ENCODE peak calls at places on chromosomes 7 and 10, in four cellular contexts. X, Z, G and N are unnamed samples.

GRCh38 chr7:72405389-72405788 is 6.7 kb downstream of the CALN1 start:
- DNase-seq in Z (no peak), G (no peak), X (no peak), N (no peak)

GRCh38 chr7:13990319-13990983 is 985 bp upstream of the ETV1 start:
- DNase-seq in G (no peak), X (peak; percentile 54), Z (peak; percentile 37), N (peak; percentile 56)

GRCh38 chr7:114243646-114244045 is 171.0 kb upstream of the FOXP2 start:
- DNase-seq in G (no peak), Z (no peak), X (no peak), N (no peak)

GRCh38 chr10:97561678-97562077 is 10.9 kb upstream of the ANKRD2 start:
- DNase-seq in Z (no peak), X (no peak), G (no peak), N (no peak)

GRCh38 chr7:139673230-139673629 is 104.6 kb downstream of the HIPK2 start:
- DNase-seq in Z (no peak), X (peak; percentile 23), G (no peak), N (no peak)

GRCh38 chr7:101410743-101411476 is 48.2 kb downstream of the COL26A1 start:
- DNase-seq in X (peak; percentile 13), Z (no peak), G (peak; percentile 27), N (peak; percentile 26)

GRCh38 chr10:113386005-113386404 is 166.8 kb upstream of the HABP2 start:
- DNase-seq in X (peak; percentile 91), G (peak; percentile 38), Z (peak; percentile 56), N (no peak)

GRCh38 chr10:113268186-113268585 is 284.7 kb upstream of the HABP2 start:
- DNase-seq in G (no peak), Z (peak; percentile 1), X (no peak), N (no peak)

GRCh38 chr10:52615756-52616419 is 156.7 kb downstream of the MBL2 start:
- DNase-seq in X (peak; percentile 49), Z (peak; percentile 49), G (no peak), N (no peak)

GRCh38 chr10:12500406-12501303 is 151.3 kb downstream of the CAMK1D start:
- DNase-seq in Z (no peak), G (no peak), X (no peak), N (peak; percentile 75)

GRCh38 chr10:115092258-115092554 is 959 bp upstream of the ATRNL1 start:
- DNase-seq in Z (no peak), X (no peak), G (no peak), N (no peak)

GRCh38 chr10:122140941-122141623 is 130.0 kb upstream of the BTBD16 start:
- DNase-seq in Z (peak; percentile 94), X (peak; percentile 89), G (peak; percentile 73), N (peak; percentile 59)

GRCh38 chr7:81857385-81857784 is 87.5 kb upstream of the HGF start:
- DNase-seq in G (no peak), Z (no peak), X (peak; percentile 7), N (no peak)

GRCh38 chr10:63084690-63085377 is 48.3 kb upstream of the NRBF2 start:
- DNase-seq in Z (no peak), G (no peak), X (no peak), N (no peak)

GRCh38 chr7:132504071-132504470 is 72.2 kb downstream of the PLXNA4 start:
- DNase-seq in X (no peak), G (no peak), Z (no peak), N (no peak)

GRCh38 chr7:46291064-46291463 is 370.0 kb upstream of the IGFBP3 start:
- DNase-seq in Z (peak; percentile 54), G (no peak), X (peak; percentile 75), N (no peak)

GRCh38 chr10:80275135-80275498 is 14.3 kb downstream of the MAT1A start:
- DNase-seq in Z (no peak), X (no peak), G (no peak), N (peak; percentile 2)

GRCh38 chr10:66999762-67000161 is 73.9 kb downstream of the LRRTM3 start:
- DNase-seq in G (no peak), X (no peak), Z (no peak), N (no peak)

GRCh38 chr7:71184609-71185008 is 52.7 kb downstream of the GALNT17 start:
- DNase-seq in Z (no peak), X (no peak), G (no peak), N (no peak)

GRCh38 chr10:55311823-55312431 is 510.9 kb upstream of the PCDH15 start:
- DNase-seq in X (peak; percentile 59), Z (no peak), G (no peak), N (no peak)

GRCh38 chr7:40915061-40915460 is 780.3 kb downstream of the SUGCT start:
- DNase-seq in Z (peak; percentile 65), G (no peak), X (no peak), N (no peak)

GRCh38 chr10:630581-631073 is 58.8 kb downstream of the DIP2C start:
- DNase-seq in G (no peak), X (no peak), Z (no peak), N (no peak)

GRCh38 chr10:110357252-110357780 is 52.6 kb upstream of the SMNDC1 start:
- DNase-seq in X (peak; percentile 61), G (peak; percentile 34), Z (peak; percentile 99), N (no peak)

GRCh38 chr10:110358278-110358677 is 53.6 kb upstream of the SMNDC1 start:
- DNase-seq in G (no peak), Z (no peak), X (no peak), N (no peak)

GRCh38 chr10:110360857-110361474 is 56.2 kb upstream of the SMNDC1 start:
- DNase-seq in G (no peak), Z (no peak), X (peak; percentile 19), N (no peak)

GRCh38 chr10:110357871-110358270 is 53.2 kb upstream of the SMNDC1 start:
- DNase-seq in X (no peak), Z (no peak), G (no peak), N (no peak)

GRCh38 chr10:110358869-110359629 is 54.3 kb upstream of the SMNDC1 start:
- DNase-seq in X (peak; percentile 81), G (peak; percentile 38), Z (no peak), N (no peak)
- H3K9ac ChIP-seq in X (peak overlapping the region; percentile 88), G (no peak overlapping the region), Z (no peak overlapping the region), N (no peak overlapping the region)

DNA sequence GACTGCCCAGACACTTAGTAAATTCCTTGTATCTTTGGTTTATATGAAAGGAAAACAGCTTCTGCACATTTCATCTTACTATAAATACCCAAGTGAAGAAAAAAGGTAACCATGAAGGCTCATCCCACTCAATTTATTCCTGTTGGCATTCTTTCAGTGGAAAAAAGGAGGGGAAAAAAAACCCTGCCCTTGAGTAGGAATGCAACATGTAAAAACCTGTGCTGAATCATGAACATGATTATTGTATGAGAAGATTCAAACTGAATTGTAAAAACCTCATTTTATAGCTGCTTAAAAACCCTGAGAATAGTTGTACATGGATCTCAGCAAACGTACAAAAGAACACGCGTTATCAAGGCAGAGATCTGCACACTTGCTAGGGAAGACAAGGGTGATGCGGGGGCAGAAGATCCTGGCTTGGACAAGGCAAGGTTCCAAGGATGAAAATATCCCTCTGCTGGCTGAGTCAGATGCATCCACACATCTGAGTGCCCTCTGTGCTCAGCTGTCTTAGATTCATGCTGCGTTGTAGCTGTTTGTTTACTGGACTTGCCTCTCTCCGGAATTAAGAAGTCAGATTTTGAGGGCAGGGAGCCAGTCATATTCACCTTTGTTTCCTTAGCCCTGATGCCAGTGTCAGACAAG is 658.2 kb downstream of the PARD3 start:
- DNase-seq in Z (peak; percentile 67), X (peak; percentile 95), G (no peak), N (no peak)
- TF ChIP-seq CTCF in Z (peak; percentile 7), X (peak; percentile 73), G (no peak), N (no peak)

GRCh38 chr7:31896929-31897328 is 173.3 kb downstream of the PDE1C start:
- DNase-seq in G (no peak), X (no peak), Z (peak; percentile 40), N (no peak)
- H3K4me3 ChIP-seq in G (no peak overlapping the region), X (no peak overlapping the region), Z (no peak overlapping the region), N (no peak overlapping the region)

GRCh38 chr10:86523348-86523747 is 1.8 kb upstream of the WAPL start:
- DNase-seq in X (peak; percentile 43), G (peak; percentile 19), Z (peak; percentile 22), N (no peak)
- H3K9ac ChIP-seq in X (no peak overlapping the region), G (peak overlapping the region; percentile 92), Z (no peak overlapping the region), N (no peak overlapping the region)

DNA sequence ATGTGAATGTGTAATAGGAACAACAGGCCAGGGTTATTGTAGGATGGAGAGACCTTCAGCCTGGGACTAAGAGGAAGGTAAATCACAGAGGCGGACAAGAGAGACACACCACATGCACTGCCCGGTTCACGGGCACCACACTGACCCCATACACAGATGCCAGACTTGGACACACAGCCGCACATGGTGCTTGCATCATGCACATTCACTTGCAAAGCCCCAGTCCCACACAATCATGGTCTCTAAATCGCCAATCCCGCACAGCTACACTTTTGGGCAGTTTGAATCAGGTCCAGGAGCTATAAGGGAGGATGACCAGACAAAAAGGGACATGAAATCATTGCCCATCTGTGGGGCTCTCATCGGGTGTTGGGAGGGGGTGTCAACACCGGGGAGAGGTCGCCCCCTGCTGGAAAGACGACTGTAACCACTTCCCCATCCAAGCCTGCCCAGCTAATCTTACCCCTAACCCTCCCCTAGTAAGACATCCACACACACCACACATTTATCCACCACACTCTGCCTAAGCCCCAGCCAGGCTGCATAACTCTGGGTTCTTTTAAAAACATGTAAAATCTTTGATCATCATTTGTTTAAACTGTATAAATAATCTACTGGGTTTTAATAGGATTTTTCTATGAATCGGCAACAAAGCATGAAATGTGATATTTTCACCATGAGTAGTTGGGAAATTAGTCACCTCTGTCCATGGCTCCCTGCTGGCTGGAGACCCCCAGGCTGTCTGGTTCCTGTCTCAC is 40.5 kb upstream of the SLF2 start:
- DNase-seq in X (peak; percentile 38), G (peak; percentile 51), Z (peak; percentile 77), N (peak; percentile 48)
- TF ChIP-seq CTCF in X (peak; percentile 70), G (peak; percentile 94), Z (peak; percentile 63), N (peak; percentile 43)

GRCh38 chr10:107160866-107161265 is 3.6 kb downstream of the SORCS1 start:
- DNase-seq in X (no peak), G (no peak), Z (no peak), N (no peak)

GRCh38 chr10:107163904-107164861 is at the start of gene SORCS1:
- DNase-seq in X (no peak), Z (no peak), G (no peak), N (peak; percentile 23)

GRCh38 chr10:107166378-107166777 is 1.9 kb upstream of the SORCS1 start:
- DNase-seq in Z (no peak), X (peak; percentile 1), G (no peak), N (no peak)

GRCh38 chr10:107165007-107165406 is 501 bp upstream of the SORCS1 start:
- DNase-seq in X (no peak), G (no peak), Z (no peak), N (no peak)

DNA sequence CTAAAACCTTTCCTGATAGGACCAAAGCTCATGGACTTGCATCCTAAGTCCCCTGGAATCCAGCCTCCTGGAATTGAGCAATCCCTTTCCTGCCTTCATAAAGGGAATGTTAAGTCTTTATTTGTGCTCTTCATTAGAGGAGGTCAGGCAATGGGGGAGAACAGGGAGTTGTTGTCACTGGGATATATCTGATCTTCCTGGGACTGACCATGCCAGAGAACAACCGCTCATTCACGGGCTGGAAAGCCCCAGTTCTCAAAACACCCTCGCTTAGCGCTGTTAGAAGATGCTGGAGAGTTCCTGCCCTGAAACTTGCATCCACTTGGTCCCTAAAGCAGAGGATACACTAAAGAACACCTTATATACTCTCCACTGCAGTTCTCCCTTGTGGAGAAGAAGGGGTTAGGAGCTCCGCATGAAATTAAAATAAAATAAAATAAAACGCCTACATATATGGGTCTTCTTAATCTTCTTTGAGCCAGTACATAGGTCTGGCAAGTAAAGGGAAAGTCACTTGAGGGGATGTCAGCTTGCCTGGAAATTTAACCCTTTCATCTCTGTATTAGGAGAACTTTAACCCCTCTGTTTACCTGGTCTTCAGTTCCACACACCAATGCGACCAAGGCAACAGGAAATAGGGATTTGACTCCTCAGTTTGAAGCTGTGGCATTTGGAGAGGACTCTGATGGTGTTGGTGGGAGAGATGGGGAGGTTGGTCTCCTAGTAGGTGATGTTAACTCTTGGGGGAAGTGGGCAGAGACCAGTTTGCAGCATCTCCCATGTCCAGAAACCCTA is 1.2 kb downstream of the SORCS1 start:
- DNase-seq in Z (no peak), X (no peak), G (no peak), N (no peak)
- H3K4me3 ChIP-seq in Z (no peak overlapping the region), X (no peak overlapping the region), G (no peak overlapping the region), N (peak overlapping the region; percentile 33)